ENCODE peak calls at places on chromosomes 5 and 9, in nine cellular contexts. V is GM12891; X is naive B cell; W is PC-9; K is Caco-2; C is head of caudate nucleus; L is uterus; D is stimulated activated CD8-positive, alpha-beta memory T cell treated with anti-CD3 and anti-CD28 coated beads, Interleukin-2, amount 100 ng/mL, for 48 hours; Q is AG10803. G is an unnamed sample.

GRCh38 chr5:124935060-124935459 is 188.6 kb upstream of the ZNF608 start:
- DNase-seq in C (no peak), V (peak; percentile 20), D (no peak), L (no peak), X (peak; percentile 51), K (no peak), Q (no peak), W (no peak), G (no peak)

GRCh38 chr5:8333445-8333844 is 464.5 kb downstream of the MTRR start:
- DNase-seq in X (no peak), K (no peak), C (peak; percentile 44), Q (no peak), W (no peak), L (no peak), D (no peak), V (no peak), G (no peak)

GRCh38 chr9:112866662-112867274 is 23.9 kb downstream of the SLC46A2 start:
- DNase-seq in K (peak; percentile 75), W (peak; percentile 41), L (no peak), V (no peak), D (no peak), X (no peak), Q (peak; percentile 66), C (no peak), G (no peak)

GRCh38 chr5:140242890-140243585 is 59.9 kb downstream of the PFDN1 start:
- DNase-seq in L (peak; percentile 46), Q (no peak), K (no peak), D (no peak), V (no peak), X (no peak), C (no peak), W (no peak), G (no peak)

GRCh38 chr5:140946578-140946977 is 19.7 kb upstream of the PCDHAC2 start:
- DNase-seq in X (no peak), C (no peak), L (no peak), Q (no peak), V (no peak), W (no peak), K (no peak), D (no peak), G (no peak)

GRCh38 chr9:110370316-110370715 is 32.7 kb upstream of the TXNDC8 start:
- DNase-seq in V (no peak), X (no peak), C (no peak), W (peak; percentile 57), L (no peak), K (no peak), D (no peak), Q (peak; percentile 28), G (no peak)

GRCh38 chr9:20357207-20357503 is 265.1 kb downstream of the MLLT3 start:
- DNase-seq in K (no peak), D (no peak), W (no peak), X (no peak), Q (peak; percentile 7), V (no peak), L (no peak), C (no peak), G (no peak)

GRCh38 chr9:132498811-132499210 is 83.6 kb upstream of the BARHL1 start:
- DNase-seq in C (no peak), W (no peak), L (no peak), V (no peak), D (no peak), K (no peak), X (no peak), Q (no peak), G (no peak)

GRCh38 chr5:1923766-1924165 is 41.0 kb upstream of the IRX4 start:
- DNase-seq in V (no peak), L (no peak), Q (no peak), D (no peak), K (no peak), W (no peak), C (no peak), X (no peak), G (no peak)

GRCh38 chr5:51060953-51061352 is 322.3 kb upstream of the ISL1 start:
- DNase-seq in K (no peak), X (no peak), C (no peak), D (no peak), L (no peak), W (no peak), V (no peak), Q (no peak), G (no peak)

GRCh38 chr9:125293134-125293533 is 31.5 kb downstream of the GAPVD1 start:
- DNase-seq in W (peak; percentile 63), Q (no peak), K (no peak), V (no peak), D (no peak), X (no peak), L (no peak), C (no peak), G (no peak)

GRCh38 chr9:127116088-127116726 is 6.2 kb downstream of the ANGPTL2 start:
- DNase-seq in V (no peak), Q (no peak), K (no peak), W (no peak), C (no peak), D (no peak), X (no peak), L (no peak), G (no peak)

GRCh38 chr5:42507451-42508092 is 84.3 kb downstream of the GHR start:
- DNase-seq in D (no peak), L (no peak), X (no peak), Q (no peak), V (no peak), C (no peak), K (no peak), W (no peak), G (no peak)

GRCh38 chr5:119274024-119274766 is 81.6 kb upstream of the TNFAIP8 start:
- DNase-seq in Q (no peak), X (no peak), C (no peak), K (peak; percentile 94), V (no peak), W (peak; percentile 97), L (no peak), D (no peak), G (no peak)

GRCh38 chr9:20552874-20553624 is 69.2 kb downstream of the MLLT3 start:
- DNase-seq in C (no peak), L (no peak), K (no peak), W (peak; percentile 40), Q (peak; percentile 39), V (no peak), D (no peak), X (no peak), G (no peak)

GRCh38 chr9:138010274-138010800 is 132.8 kb downstream of the CACNA1B start:
- DNase-seq in W (no peak), X (no peak), C (peak; percentile 35), D (no peak), L (no peak), K (peak; percentile 30), Q (no peak), V (no peak), G (no peak)

GRCh38 chr5:180370861-180371641 is 17.9 kb upstream of the GFPT2 start:
- DNase-seq in C (peak; percentile 76), Q (peak; percentile 13), X (no peak), K (no peak), D (no peak), V (no peak), W (no peak), L (no peak), G (peak; percentile 72)

GRCh38 chr9:32969270-32969669 is 32.2 kb downstream of the APTX start:
- DNase-seq in V (no peak), K (no peak), D (no peak), L (no peak), W (no peak), C (no peak), Q (peak; percentile 67), X (no peak), G (no peak)

GRCh38 chr9:120289990-120290925 is 289.7 kb downstream of the CDK5RAP2 start:
- DNase-seq in K (no peak), L (no peak), V (no peak), C (no peak), D (no peak), Q (no peak), W (no peak), X (no peak), G (no peak)

G was measured in psoas muscle.